ENCODE peak calls at places on chromosomes 5 and 9, in seven cellular contexts. One of them, this sample, is unnamed.

GRCh38 chr9:83340451-83340850 is 197.8 kb downstream of the FRMD3 start:
- DNase-seq in Peyer's patch: no peak
- DNase-seq in uterus: no peak
- DNase-seq in NB4: no peak
- DNase-seq in ovary: no peak
- DNase-seq in heart left ventricle: no peak
- DNase-seq in HepG2: no peak
- DNase-seq in this sample: no peak

GRCh38 chr9:12958279-12958678 is 183.5 kb downstream of the LURAP1L start:
- DNase-seq in Peyer's patch: no peak
- DNase-seq in uterus: no peak
- DNase-seq in NB4: no peak
- DNase-seq in ovary: no peak
- DNase-seq in heart left ventricle: no peak
- DNase-seq in HepG2: no peak
- DNase-seq in this sample: no peak

GRCh38 chr5:148090780-148091221 is 27.0 kb downstream of the SPINK5 start:
- DNase-seq in Peyer's patch: no peak
- DNase-seq in uterus: no peak
- DNase-seq in NB4: no peak
- DNase-seq in ovary: no peak
- DNase-seq in heart left ventricle: no peak
- DNase-seq in HepG2: no peak
- DNase-seq in this sample: no peak

GRCh38 chr5:464843-465590 is 22.0 kb downstream of the EXOC3 start:
- DNase-seq in Peyer's patch: no peak
- DNase-seq in uterus: peak; percentile 13
- DNase-seq in NB4: no peak
- DNase-seq in ovary: no peak
- DNase-seq in heart left ventricle: no peak
- DNase-seq in HepG2: no peak
- DNase-seq in this sample: no peak

GRCh38 chr9:111610851-111611250 is 11.4 kb upstream of the PTGR1 start:
- DNase-seq in Peyer's patch: no peak
- DNase-seq in uterus: no peak
- DNase-seq in NB4: no peak
- DNase-seq in ovary: no peak
- DNase-seq in heart left ventricle: no peak
- DNase-seq in HepG2: no peak
- DNase-seq in this sample: no peak

GRCh38 chr5:962801-963200 is 45.8 kb upstream of the NKD2 start:
- DNase-seq in Peyer's patch: no peak
- DNase-seq in uterus: no peak
- DNase-seq in NB4: no peak
- DNase-seq in ovary: no peak
- DNase-seq in heart left ventricle: no peak
- DNase-seq in HepG2: no peak
- DNase-seq in this sample: no peak

GRCh38 chr5:109038209-109038840 is 290.6 kb downstream of the FER start:
- DNase-seq in Peyer's patch: no peak
- DNase-seq in uterus: no peak
- DNase-seq in NB4: no peak
- DNase-seq in ovary: no peak
- DNase-seq in heart left ventricle: no peak
- DNase-seq in HepG2: no peak
- DNase-seq in this sample: no peak

GRCh38 chr5:170813231-170813630 is 29.7 kb downstream of the GABRP start:
- DNase-seq in Peyer's patch: no peak
- DNase-seq in uterus: no peak
- DNase-seq in NB4: no peak
- DNase-seq in ovary: no peak
- DNase-seq in heart left ventricle: no peak
- DNase-seq in HepG2: no peak
- DNase-seq in this sample: no peak

GRCh38 chr9:133205996-133206931 is 2.8 kb downstream of the OBP2B start:
- DNase-seq in Peyer's patch: no peak
- DNase-seq in uterus: no peak
- DNase-seq in NB4: no peak
- DNase-seq in ovary: no peak
- DNase-seq in heart left ventricle: no peak
- DNase-seq in HepG2: no peak
- DNase-seq in this sample: no peak

GRCh38 chr9:99365233-99365980 is 143.3 kb downstream of the SEC61B start:
- DNase-seq in Peyer's patch: no peak
- DNase-seq in uterus: no peak
- DNase-seq in NB4: no peak
- DNase-seq in ovary: no peak
- DNase-seq in heart left ventricle: no peak
- DNase-seq in HepG2: no peak
- DNase-seq in this sample: no peak

GRCh38 chr9:72352911-72353388 is 12.1 kb downstream of the ZFAND5 start:
- DNase-seq in Peyer's patch: no peak
- DNase-seq in uterus: no peak
- DNase-seq in NB4: no peak
- DNase-seq in ovary: no peak
- DNase-seq in heart left ventricle: no peak
- DNase-seq in HepG2: no peak
- DNase-seq in this sample: peak; percentile 51

GRCh38 chr9:1869843-1870242 is 145.3 kb upstream of the SMARCA2 start:
- DNase-seq in Peyer's patch: no peak
- DNase-seq in uterus: no peak
- DNase-seq in NB4: peak; percentile 69
- DNase-seq in ovary: no peak
- DNase-seq in heart left ventricle: no peak
- DNase-seq in HepG2: peak; percentile 18
- DNase-seq in this sample: peak; percentile 19

GRCh38 chr5:72842816-72843215 is 26.4 kb downstream of the TNPO1 start:
- DNase-seq in Peyer's patch: no peak
- DNase-seq in uterus: no peak
- DNase-seq in NB4: peak; percentile 70
- DNase-seq in ovary: no peak
- DNase-seq in heart left ventricle: no peak
- DNase-seq in HepG2: no peak
- DNase-seq in this sample: peak; percentile 70

DNA sequence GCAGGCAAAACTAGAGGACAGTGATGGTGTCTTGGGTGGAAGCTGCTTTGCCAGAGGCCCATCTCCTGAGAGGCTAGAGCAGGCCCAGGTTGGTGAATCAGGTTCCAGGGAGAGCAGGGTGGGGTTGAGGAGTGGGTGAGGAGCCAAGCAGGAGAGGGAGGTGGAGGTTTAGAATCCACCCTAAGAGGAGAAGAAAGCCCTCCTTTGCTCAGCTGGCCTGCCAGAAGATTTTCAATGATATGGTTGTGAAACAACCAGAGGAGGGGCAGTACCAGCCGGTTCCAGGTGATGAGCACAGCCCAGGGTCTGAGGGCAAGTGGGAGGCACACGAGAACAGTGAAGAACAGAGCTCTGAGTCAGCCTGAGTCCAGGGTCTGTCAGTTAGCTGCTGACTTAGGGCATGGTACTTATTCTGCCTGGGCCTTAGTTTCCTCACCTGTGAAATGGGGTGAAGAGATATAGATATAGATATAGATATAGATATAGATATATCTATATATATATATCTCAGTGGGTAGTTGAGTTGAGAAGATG is 17.8 kb downstream of the PPARGC1B start:
- DNase-seq in Peyer's patch: no peak
- DNase-seq in uterus: no peak
- DNase-seq in NB4: peak; percentile 35
- DNase-seq in ovary: no peak
- DNase-seq in heart left ventricle: no peak
- DNase-seq in HepG2: no peak
- DNase-seq in this sample: no peak
- TF ChIP-seq POLR2A in Peyer's patch: no peak
- TF ChIP-seq POLR2A in uterus: no peak
- TF ChIP-seq POLR2A in NB4: no peak
- TF ChIP-seq POLR2A in ovary: no peak
- TF ChIP-seq POLR2A in heart left ventricle: no peak
- TF ChIP-seq POLR2A in HepG2: no peak
- TF ChIP-seq POLR2A in this sample: no peak

GRCh38 chr5:176900783-176901204 is 1.6 kb upstream of the HK3 start:
- DNase-seq in Peyer's patch: no peak
- DNase-seq in uterus: no peak
- DNase-seq in NB4: no peak
- DNase-seq in ovary: no peak
- DNase-seq in heart left ventricle: no peak
- DNase-seq in HepG2: no peak
- DNase-seq in this sample: no peak
- TF ChIP-seq POLR2A in Peyer's patch: no peak
- TF ChIP-seq POLR2A in uterus: no peak
- TF ChIP-seq POLR2A in NB4: no peak
- TF ChIP-seq POLR2A in ovary: no peak
- TF ChIP-seq POLR2A in heart left ventricle: no peak
- TF ChIP-seq POLR2A in HepG2: peak; percentile 26
- TF ChIP-seq POLR2A in this sample: no peak

GRCh38 chr9:129814432-129815223 is 9.3 kb downstream of the TOR1A start:
- DNase-seq in Peyer's patch: no peak
- DNase-seq in uterus: no peak
- DNase-seq in NB4: no peak
- DNase-seq in ovary: no peak
- DNase-seq in heart left ventricle: no peak
- DNase-seq in HepG2: no peak
- DNase-seq in this sample: no peak
- TF ChIP-seq POLR2A in Peyer's patch: no peak
- TF ChIP-seq POLR2A in uterus: no peak
- TF ChIP-seq POLR2A in NB4: no peak
- TF ChIP-seq POLR2A in ovary: no peak
- TF ChIP-seq POLR2A in heart left ventricle: no peak
- TF ChIP-seq POLR2A in HepG2: no peak
- TF ChIP-seq POLR2A in this sample: no peak

GRCh38 chr5:65624025-65624569 is at the start of gene TRIM23:
- DNase-seq in Peyer's patch: peak; percentile 89
- DNase-seq in uterus: peak; percentile 89
- DNase-seq in NB4: peak; percentile 92
- DNase-seq in ovary: peak; percentile 88
- DNase-seq in heart left ventricle: peak; percentile 94
- DNase-seq in HepG2: peak; percentile 86
- DNase-seq in this sample: peak; percentile 95
- TF ChIP-seq POLR2A in Peyer's patch: no peak
- TF ChIP-seq POLR2A in uterus: no peak
- TF ChIP-seq POLR2A in NB4: peak; percentile 60
- TF ChIP-seq POLR2A in ovary: peak; percentile 38
- TF ChIP-seq POLR2A in heart left ventricle: peak; percentile 40
- TF ChIP-seq POLR2A in HepG2: peak; percentile 78
- TF ChIP-seq POLR2A in this sample: peak; percentile 69

GRCh38 chr5:172102913-172103629 is 85.0 kb downstream of the STK10 start:
- DNase-seq in Peyer's patch: no peak
- DNase-seq in uterus: no peak
- DNase-seq in NB4: no peak
- DNase-seq in ovary: no peak
- DNase-seq in heart left ventricle: peak; percentile 85
- DNase-seq in HepG2: no peak
- DNase-seq in this sample: peak; percentile 54
- TF ChIP-seq POLR2A in Peyer's patch: no peak
- TF ChIP-seq POLR2A in uterus: no peak
- TF ChIP-seq POLR2A in NB4: no peak
- TF ChIP-seq POLR2A in ovary: no peak
- TF ChIP-seq POLR2A in heart left ventricle: no peak
- TF ChIP-seq POLR2A in HepG2: no peak
- TF ChIP-seq POLR2A in this sample: no peak

GRCh38 chr9:15498246-15499018 is 12.3 kb downstream of the PSIP1 start:
- DNase-seq in Peyer's patch: no peak
- DNase-seq in uterus: no peak
- DNase-seq in NB4: no peak
- DNase-seq in ovary: no peak
- DNase-seq in heart left ventricle: no peak
- DNase-seq in HepG2: no peak
- DNase-seq in this sample: no peak

GRCh38 chr9:15491950-15492349 is 18.8 kb downstream of the PSIP1 start:
- DNase-seq in Peyer's patch: no peak
- DNase-seq in uterus: no peak
- DNase-seq in NB4: no peak
- DNase-seq in ovary: no peak
- DNase-seq in heart left ventricle: no peak
- DNase-seq in HepG2: no peak
- DNase-seq in this sample: no peak

DNA sequence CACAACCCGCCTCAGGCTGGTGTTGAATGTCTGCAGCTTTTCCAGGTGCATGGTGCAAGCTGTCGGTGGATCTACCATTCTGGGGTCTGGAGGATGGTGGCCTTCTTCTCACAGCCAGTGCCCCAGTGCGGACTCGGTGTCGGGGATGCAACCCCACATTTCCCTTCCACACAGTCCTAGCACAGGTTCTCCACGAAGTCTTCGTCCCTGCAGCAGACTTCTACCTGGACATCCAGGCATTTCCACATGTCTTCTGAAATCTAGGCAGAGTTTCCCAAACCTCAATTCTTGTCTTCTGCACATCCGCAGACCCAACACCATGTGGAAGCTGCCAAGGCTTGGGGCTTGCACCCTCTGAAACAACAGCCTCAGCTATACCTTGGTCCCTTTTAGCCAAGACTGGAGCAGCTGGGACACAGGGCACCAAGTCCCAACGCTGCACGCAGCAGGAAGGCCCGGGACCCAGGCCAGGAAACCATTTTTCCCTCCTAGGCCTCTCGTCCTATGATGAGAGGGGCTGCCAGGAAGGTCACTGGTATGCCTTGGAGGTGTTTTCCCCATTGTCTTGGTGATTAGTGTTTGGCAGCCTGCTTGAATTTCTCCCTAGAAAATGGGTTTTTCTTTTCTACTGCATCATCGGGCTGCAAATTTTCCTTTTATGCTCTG is 18.2 kb downstream of the PSIP1 start:
- DNase-seq in Peyer's patch: no peak
- DNase-seq in uterus: no peak
- DNase-seq in NB4: no peak
- DNase-seq in ovary: no peak
- DNase-seq in heart left ventricle: no peak
- DNase-seq in HepG2: no peak
- DNase-seq in this sample: no peak
- TF ChIP-seq POLR2A in Peyer's patch: no peak
- TF ChIP-seq POLR2A in uterus: no peak
- TF ChIP-seq POLR2A in NB4: no peak
- TF ChIP-seq POLR2A in ovary: no peak
- TF ChIP-seq POLR2A in heart left ventricle: no peak
- TF ChIP-seq POLR2A in HepG2: no peak
- TF ChIP-seq POLR2A in this sample: no peak

DNA sequence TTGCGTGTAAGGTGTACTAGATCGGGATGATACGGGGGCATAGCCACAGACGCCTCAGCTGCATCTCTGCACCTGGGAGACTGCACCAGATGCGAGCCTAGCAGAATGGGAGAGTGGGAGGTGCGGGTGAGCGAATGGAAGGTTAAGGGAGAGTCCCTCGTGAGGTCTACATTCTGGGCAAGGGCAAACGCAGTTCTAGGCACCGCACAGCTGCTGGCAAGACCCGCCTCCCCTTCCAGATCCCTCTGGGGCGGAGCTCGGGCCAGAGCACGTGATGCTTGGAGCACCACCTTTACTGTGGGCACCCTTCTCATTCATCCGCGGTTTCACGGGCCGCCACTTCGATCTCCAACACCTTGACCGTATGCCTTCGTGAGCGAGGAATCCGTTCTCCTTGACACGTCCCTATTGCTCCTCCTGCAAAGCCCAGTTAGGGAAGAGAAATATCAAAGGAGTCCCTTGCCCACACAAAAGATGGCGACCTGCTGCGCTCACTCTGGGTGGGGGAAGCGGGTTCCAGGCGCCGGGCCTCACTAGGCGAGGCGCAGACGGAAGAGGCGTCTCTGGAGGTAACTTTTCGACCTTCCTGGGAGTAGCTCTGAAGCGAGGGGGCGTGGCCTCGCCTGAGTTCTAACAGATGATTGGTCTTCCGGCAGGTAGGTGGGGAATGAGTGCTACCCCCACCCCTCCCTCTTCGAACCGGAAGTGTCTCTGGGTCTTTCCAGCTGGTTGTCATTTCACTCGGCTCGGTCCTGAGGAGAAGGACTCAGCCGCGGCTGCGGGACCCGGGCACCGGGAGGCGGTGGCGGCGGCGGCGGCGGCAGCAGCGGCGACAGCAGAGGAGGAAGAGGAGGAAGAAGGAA is at the start of gene CPEB4:
- DNase-seq in Peyer's patch: peak; percentile 100
- DNase-seq in uterus: peak; percentile 99
- DNase-seq in NB4: peak; percentile 99
- DNase-seq in ovary: peak; percentile 99
- DNase-seq in heart left ventricle: peak; percentile 99
- DNase-seq in HepG2: peak; percentile 99
- DNase-seq in this sample: peak; percentile 100
- TF ChIP-seq POLR2A in Peyer's patch: peak; percentile 98
- TF ChIP-seq POLR2A in uterus: peak; percentile 98
- TF ChIP-seq POLR2A in NB4: peak; percentile 48
- TF ChIP-seq POLR2A in ovary: peak; percentile 90
- TF ChIP-seq POLR2A in heart left ventricle: peak; percentile 99
- TF ChIP-seq POLR2A in HepG2: peak; percentile 83
- TF ChIP-seq POLR2A in this sample: peak; percentile 98